ENCODE peak calls at places on chromosomes 7 and 10, in ten cellular contexts. One of them, this sample, is unnamed.

GRCh38 chr10:133100706-133101463 is 13.2 kb downstream of the ADGRA1 start:
- DNase-seq in dorsolateral prefrontal cortex: peak; percentile 59
- DNase-seq in hepatocyte: peak; percentile 41
- DNase-seq in left lung: peak; percentile 80
- DNase-seq in fibroblast of the aortic adventitia: no peak
- DNase-seq in WERI-Rb-1: no peak
- DNase-seq in prostate gland: no peak
- DNase-seq in neural progenitor cell: peak; percentile 98
- DNase-seq in fibroblast of lung: no peak
- DNase-seq in tibial artery: no peak
- DNase-seq in this sample: no peak

GRCh38 chr10:24872790-24873182 is 79.6 kb downstream of the PRTFDC1 start:
- DNase-seq in WERI-Rb-1: no peak
- DNase-seq in prostate gland: no peak
- DNase-seq in tibial artery: no peak
- DNase-seq in left lung: no peak
- DNase-seq in dorsolateral prefrontal cortex: no peak
- DNase-seq in hepatocyte: no peak
- DNase-seq in neural progenitor cell: no peak
- DNase-seq in fibroblast of the aortic adventitia: no peak
- DNase-seq in fibroblast of lung: no peak
- DNase-seq in this sample: no peak

GRCh38 chr7:110522061-110522750 is 568.7 kb upstream of the LRRN3 start:
- DNase-seq in left lung: no peak
- DNase-seq in neural progenitor cell: no peak
- DNase-seq in prostate gland: no peak
- DNase-seq in fibroblast of the aortic adventitia: no peak
- DNase-seq in WERI-Rb-1: no peak
- DNase-seq in tibial artery: no peak
- DNase-seq in dorsolateral prefrontal cortex: no peak
- DNase-seq in fibroblast of lung: no peak
- DNase-seq in hepatocyte: no peak
- DNase-seq in this sample: no peak

GRCh38 chr7:6136475-6136874 is 105.3 kb downstream of the ANKRD61 start:
- DNase-seq in fibroblast of lung: no peak
- DNase-seq in hepatocyte: no peak
- DNase-seq in WERI-Rb-1: no peak
- DNase-seq in tibial artery: no peak
- DNase-seq in fibroblast of the aortic adventitia: no peak
- DNase-seq in neural progenitor cell: no peak
- DNase-seq in dorsolateral prefrontal cortex: no peak
- DNase-seq in left lung: no peak
- DNase-seq in prostate gland: no peak
- DNase-seq in this sample: no peak

GRCh38 chr7:33669251-33669670 is 236.1 kb upstream of the BMPER start:
- DNase-seq in tibial artery: no peak
- DNase-seq in fibroblast of lung: no peak
- DNase-seq in neural progenitor cell: no peak
- DNase-seq in dorsolateral prefrontal cortex: no peak
- DNase-seq in fibroblast of the aortic adventitia: no peak
- DNase-seq in prostate gland: no peak
- DNase-seq in left lung: no peak
- DNase-seq in WERI-Rb-1: no peak
- DNase-seq in hepatocyte: no peak
- DNase-seq in this sample: no peak

GRCh38 chr7:2096692-2097380 is 135.9 kb downstream of the MAD1L1 start:
- DNase-seq in neural progenitor cell: no peak
- DNase-seq in fibroblast of the aortic adventitia: no peak
- DNase-seq in dorsolateral prefrontal cortex: no peak
- DNase-seq in prostate gland: no peak
- DNase-seq in hepatocyte: no peak
- DNase-seq in WERI-Rb-1: no peak
- DNase-seq in left lung: no peak
- DNase-seq in fibroblast of lung: no peak
- DNase-seq in tibial artery: no peak
- DNase-seq in this sample: no peak

GRCh38 chr7:93148135-93148534 is at the start of gene SAMD9L:
- DNase-seq in prostate gland: no peak
- DNase-seq in neural progenitor cell: no peak
- DNase-seq in WERI-Rb-1: no peak
- DNase-seq in dorsolateral prefrontal cortex: no peak
- DNase-seq in tibial artery: no peak
- DNase-seq in hepatocyte: no peak
- DNase-seq in left lung: no peak
- DNase-seq in fibroblast of the aortic adventitia: peak; percentile 47
- DNase-seq in fibroblast of lung: peak; percentile 52
- DNase-seq in this sample: no peak

GRCh38 chr10:13784067-13784466 is 197.3 kb downstream of the PRPF18 start:
- DNase-seq in fibroblast of lung: peak; percentile 30
- DNase-seq in hepatocyte: peak; percentile 43
- DNase-seq in left lung: no peak
- DNase-seq in dorsolateral prefrontal cortex: no peak
- DNase-seq in WERI-Rb-1: no peak
- DNase-seq in fibroblast of the aortic adventitia: no peak
- DNase-seq in neural progenitor cell: peak; percentile 48
- DNase-seq in tibial artery: no peak
- DNase-seq in prostate gland: no peak
- DNase-seq in this sample: no peak

GRCh38 chr10:30127120-30127541 is 67.7 kb upstream of the JCAD start:
- DNase-seq in WERI-Rb-1: no peak
- DNase-seq in dorsolateral prefrontal cortex: no peak
- DNase-seq in left lung: no peak
- DNase-seq in neural progenitor cell: no peak
- DNase-seq in tibial artery: no peak
- DNase-seq in prostate gland: no peak
- DNase-seq in fibroblast of lung: peak; percentile 16
- DNase-seq in hepatocyte: peak; percentile 23
- DNase-seq in fibroblast of the aortic adventitia: peak; percentile 76
- DNase-seq in this sample: peak; percentile 35

GRCh38 chr7:157555308-157555707 is 218.5 kb downstream of the DNAJB6 start:
- DNase-seq in fibroblast of the aortic adventitia: no peak
- DNase-seq in hepatocyte: peak; percentile 28
- DNase-seq in neural progenitor cell: no peak
- DNase-seq in fibroblast of lung: peak; percentile 6
- DNase-seq in WERI-Rb-1: no peak
- DNase-seq in tibial artery: peak; percentile 46
- DNase-seq in prostate gland: no peak
- DNase-seq in dorsolateral prefrontal cortex: no peak
- DNase-seq in left lung: peak; percentile 52
- DNase-seq in this sample: no peak

GRCh38 chr7:64733550-64734240 is 60.5 kb upstream of the ZNF138 start:
- DNase-seq in dorsolateral prefrontal cortex: no peak
- DNase-seq in hepatocyte: no peak
- DNase-seq in fibroblast of lung: no peak
- DNase-seq in left lung: no peak
- DNase-seq in tibial artery: no peak
- DNase-seq in prostate gland: no peak
- DNase-seq in WERI-Rb-1: no peak
- DNase-seq in fibroblast of the aortic adventitia: no peak
- DNase-seq in neural progenitor cell: no peak
- DNase-seq in this sample: no peak

GRCh38 chr7:148963583-148964509 is 64.5 kb downstream of the PDIA4 start:
- DNase-seq in hepatocyte: no peak
- DNase-seq in neural progenitor cell: peak; percentile 26
- DNase-seq in fibroblast of lung: peak; percentile 20
- DNase-seq in prostate gland: no peak
- DNase-seq in left lung: no peak
- DNase-seq in tibial artery: no peak
- DNase-seq in WERI-Rb-1: no peak
- DNase-seq in dorsolateral prefrontal cortex: no peak
- DNase-seq in fibroblast of the aortic adventitia: peak; percentile 25
- DNase-seq in this sample: no peak

GRCh38 chr10:18164093-18164492 is 23.9 kb downstream of the CACNB2 start:
- DNase-seq in tibial artery: no peak
- DNase-seq in hepatocyte: no peak
- DNase-seq in fibroblast of the aortic adventitia: peak; percentile 68
- DNase-seq in dorsolateral prefrontal cortex: no peak
- DNase-seq in left lung: no peak
- DNase-seq in neural progenitor cell: no peak
- DNase-seq in fibroblast of lung: peak; percentile 97
- DNase-seq in prostate gland: no peak
- DNase-seq in WERI-Rb-1: no peak
- DNase-seq in this sample: peak; percentile 69

DNA sequence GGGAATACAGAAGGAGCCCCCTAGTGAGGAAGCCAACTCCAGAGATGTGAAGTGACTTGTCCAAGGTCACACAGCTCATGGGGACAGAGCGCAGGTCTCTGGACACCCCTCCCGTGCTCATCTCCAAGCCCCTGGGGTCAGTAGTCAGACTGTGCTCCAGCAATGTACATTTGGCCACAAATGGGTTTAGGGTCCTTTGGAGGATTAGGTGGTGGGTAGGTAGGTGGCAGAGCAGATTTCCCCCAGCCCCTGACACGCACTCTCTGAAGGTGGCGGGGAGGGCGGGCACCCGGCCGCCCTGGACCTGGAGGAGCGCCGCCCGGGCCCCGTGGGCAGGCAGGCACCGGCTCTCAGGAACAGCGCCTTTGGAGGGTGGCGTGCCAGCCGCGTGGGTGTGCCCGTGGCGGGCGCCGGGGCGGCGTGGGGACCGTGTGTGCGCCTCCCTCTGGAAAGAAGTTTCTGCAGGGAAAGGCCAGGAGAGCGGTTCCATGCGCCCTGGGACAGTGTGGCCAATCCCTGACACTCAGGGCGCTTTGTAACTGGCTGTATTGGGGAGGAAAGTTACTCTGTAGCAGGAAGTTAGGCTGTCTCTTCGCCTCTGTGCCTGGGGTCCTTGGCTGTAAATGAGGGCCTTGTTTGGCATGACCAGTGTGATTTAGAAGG is 1.0 kb downstream of the WIPF3 start:
- DNase-seq in fibroblast of lung: no peak
- DNase-seq in tibial artery: peak; percentile 82
- DNase-seq in hepatocyte: peak; percentile 64
- DNase-seq in neural progenitor cell: peak; percentile 63
- DNase-seq in dorsolateral prefrontal cortex: no peak
- DNase-seq in fibroblast of the aortic adventitia: no peak
- DNase-seq in WERI-Rb-1: no peak
- DNase-seq in prostate gland: no peak
- DNase-seq in left lung: no peak
- DNase-seq in this sample: no peak
- TF ChIP-seq CTCF in fibroblast of lung: no peak
- TF ChIP-seq CTCF in tibial artery: peak; percentile 46
- TF ChIP-seq CTCF in hepatocyte: peak; percentile 23
- TF ChIP-seq CTCF in neural progenitor cell: peak; percentile 28
- TF ChIP-seq CTCF in dorsolateral prefrontal cortex: no peak
- TF ChIP-seq CTCF in fibroblast of the aortic adventitia: no peak
- TF ChIP-seq CTCF in WERI-Rb-1: no peak
- TF ChIP-seq CTCF in prostate gland: no peak
- TF ChIP-seq CTCF in left lung: no peak
- TF ChIP-seq CTCF in this sample: no peak

DNA sequence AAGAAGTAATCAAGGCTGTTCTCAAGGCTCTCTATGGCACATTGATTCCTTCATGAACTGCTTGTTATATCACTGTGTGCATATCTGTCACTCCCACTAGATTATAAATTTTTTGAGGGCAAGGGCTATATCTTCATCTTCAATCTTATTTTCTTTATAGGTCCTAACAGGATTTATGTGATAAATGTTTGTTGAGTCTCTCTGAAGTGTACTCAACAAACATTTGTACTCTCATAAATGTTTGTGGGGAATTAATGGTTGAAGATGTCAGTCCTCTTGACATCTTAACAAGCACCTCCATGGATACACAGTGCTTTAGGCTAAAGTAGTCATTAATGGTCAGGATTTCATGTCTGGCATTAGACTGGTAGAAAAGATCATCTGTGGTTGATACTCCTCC is 143.2 kb downstream of the RNLS start:
- DNase-seq in hepatocyte: no peak
- DNase-seq in neural progenitor cell: no peak
- DNase-seq in fibroblast of lung: no peak
- DNase-seq in left lung: no peak
- DNase-seq in tibial artery: no peak
- DNase-seq in fibroblast of the aortic adventitia: no peak
- DNase-seq in dorsolateral prefrontal cortex: no peak
- DNase-seq in prostate gland: no peak
- DNase-seq in WERI-Rb-1: no peak
- DNase-seq in this sample: no peak
- TF ChIP-seq CTCF in hepatocyte: no peak
- TF ChIP-seq CTCF in neural progenitor cell: no peak
- TF ChIP-seq CTCF in fibroblast of lung: no peak
- TF ChIP-seq CTCF in left lung: no peak
- TF ChIP-seq CTCF in tibial artery: no peak
- TF ChIP-seq CTCF in fibroblast of the aortic adventitia: no peak
- TF ChIP-seq CTCF in dorsolateral prefrontal cortex: no peak
- TF ChIP-seq CTCF in prostate gland: no peak
- TF ChIP-seq CTCF in WERI-Rb-1: no peak
- TF ChIP-seq CTCF in this sample: no peak

DNA sequence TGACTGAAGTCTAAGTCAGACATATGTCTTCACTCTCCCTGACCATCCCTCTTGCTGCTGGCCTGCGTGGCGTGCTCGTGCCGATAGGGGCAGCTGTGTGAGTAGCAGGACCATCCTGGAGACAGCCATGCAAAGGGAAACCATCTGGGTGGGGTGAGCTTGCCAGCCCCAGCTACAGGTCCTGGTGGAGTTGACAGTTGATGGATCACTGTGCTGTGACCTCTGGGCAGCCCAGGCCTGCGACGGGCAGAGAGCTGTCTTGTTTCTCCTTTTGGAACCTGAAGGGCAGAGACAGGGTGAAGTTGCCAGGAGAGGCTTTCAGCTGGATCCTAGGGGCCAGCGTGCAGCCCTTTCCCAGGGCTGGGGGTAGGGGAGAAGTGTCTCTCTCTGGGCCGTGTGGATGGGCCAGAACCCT is 44.7 kb downstream of the GRK5 start:
- DNase-seq in hepatocyte: no peak
- DNase-seq in fibroblast of the aortic adventitia: peak; percentile 69
- DNase-seq in neural progenitor cell: no peak
- DNase-seq in WERI-Rb-1: peak; percentile 44
- DNase-seq in left lung: no peak
- DNase-seq in prostate gland: no peak
- DNase-seq in fibroblast of lung: peak; percentile 49
- DNase-seq in tibial artery: no peak
- DNase-seq in dorsolateral prefrontal cortex: no peak
- DNase-seq in this sample: no peak
- TF ChIP-seq CTCF in hepatocyte: no peak
- TF ChIP-seq CTCF in fibroblast of the aortic adventitia: peak; percentile 69
- TF ChIP-seq CTCF in neural progenitor cell: no peak
- TF ChIP-seq CTCF in WERI-Rb-1: peak; percentile 50
- TF ChIP-seq CTCF in left lung: no peak
- TF ChIP-seq CTCF in prostate gland: no peak
- TF ChIP-seq CTCF in fibroblast of lung: peak; percentile 37
- TF ChIP-seq CTCF in tibial artery: no peak
- TF ChIP-seq CTCF in dorsolateral prefrontal cortex: no peak
- TF ChIP-seq CTCF in this sample: peak; percentile 36

DNA sequence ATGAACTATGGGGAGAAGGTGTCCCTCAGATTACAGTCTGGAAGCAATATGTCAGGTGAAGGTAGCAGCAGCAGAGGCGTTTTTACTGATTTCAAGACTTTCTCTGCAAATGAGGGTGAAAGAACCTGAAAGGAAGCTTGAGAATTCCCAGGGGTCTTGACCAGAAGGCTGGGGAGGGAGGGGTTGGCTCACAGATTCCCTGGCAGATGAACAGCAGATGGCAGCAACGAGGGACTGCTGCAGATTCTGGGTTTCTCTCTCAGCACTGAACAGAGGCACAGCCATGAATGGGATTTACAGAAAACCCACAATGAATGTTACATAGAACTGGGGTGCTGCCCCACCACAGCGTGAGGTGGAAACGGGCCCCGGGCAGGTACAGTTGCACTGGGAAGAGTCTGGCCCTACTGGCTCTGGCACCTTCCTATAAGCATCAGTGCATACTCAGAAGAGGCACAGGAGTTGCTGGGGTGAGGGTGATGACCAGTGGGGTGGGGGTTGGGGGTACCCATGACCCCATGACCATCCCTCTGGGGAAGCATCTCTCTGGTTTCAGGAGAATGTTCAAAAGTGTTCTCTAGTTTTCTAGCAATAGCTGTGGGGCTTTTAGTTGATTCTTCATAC is 317.8 kb downstream of the SH2D4B start:
- DNase-seq in fibroblast of the aortic adventitia: no peak
- DNase-seq in prostate gland: no peak
- DNase-seq in dorsolateral prefrontal cortex: no peak
- DNase-seq in WERI-Rb-1: peak; percentile 60
- DNase-seq in neural progenitor cell: peak; percentile 70
- DNase-seq in hepatocyte: peak; percentile 31
- DNase-seq in tibial artery: no peak
- DNase-seq in fibroblast of lung: no peak
- DNase-seq in left lung: peak; percentile 34
- DNase-seq in this sample: no peak
- TF ChIP-seq CTCF in fibroblast of the aortic adventitia: no peak
- TF ChIP-seq CTCF in prostate gland: no peak
- TF ChIP-seq CTCF in dorsolateral prefrontal cortex: peak; percentile 43
- TF ChIP-seq CTCF in WERI-Rb-1: peak; percentile 83
- TF ChIP-seq CTCF in neural progenitor cell: peak; percentile 76
- TF ChIP-seq CTCF in hepatocyte: peak; percentile 55
- TF ChIP-seq CTCF in tibial artery: no peak
- TF ChIP-seq CTCF in fibroblast of lung: no peak
- TF ChIP-seq CTCF in left lung: no peak
- TF ChIP-seq CTCF in this sample: no peak

This sample was measured in AG09319.